ENCODE peak calls at places on chromosomes 12 and 14, in eight cellular contexts. One of them, this sample, is unnamed.

GRCh38 chr12:42039146-42039545 is 105.5 kb downstream of the GXYLT1 start:
- DNase-seq in hypothalamus: no peak
- DNase-seq in cardiac muscle cell: peak
- DNase-seq in caudate nucleus: no peak
- DNase-seq in hippocampal formation: no peak
- DNase-seq in fibroblast of pulmonary artery: peak
- DNase-seq in NCI-H1092 treated with DMSO at 0.1 percent for 48 hours: no peak
- DNase-seq in Kasumi-1: no peak
- DNase-seq in this sample: no peak

GRCh38 chr12:121915841-121916321 is 2.5 kb upstream of the CFAP251 start:
- DNase-seq in caudate nucleus: no peak
- DNase-seq in fibroblast of pulmonary artery: peak
- DNase-seq in Kasumi-1: no peak
- DNase-seq in hippocampal formation: no peak
- DNase-seq in cardiac muscle cell: no peak
- DNase-seq in NCI-H1092 treated with DMSO at 0.1 percent for 48 hours: no peak
- DNase-seq in hypothalamus: no peak
- DNase-seq in this sample: no peak

GRCh38 chr14:102694530-102695171 is 82.6 kb upstream of the TRAF3 start:
- DNase-seq in hypothalamus: no peak
- DNase-seq in cardiac muscle cell: peak
- DNase-seq in NCI-H1092 treated with DMSO at 0.1 percent for 48 hours: peak
- DNase-seq in hippocampal formation: peak
- DNase-seq in Kasumi-1: peak
- DNase-seq in fibroblast of pulmonary artery: peak
- DNase-seq in caudate nucleus: no peak
- DNase-seq in this sample: peak

GRCh38 chr14:102510616-102511520 is 1.3 kb upstream of the ANKRD9 start:
- DNase-seq in hypothalamus: no peak
- DNase-seq in fibroblast of pulmonary artery: no peak
- DNase-seq in caudate nucleus: no peak
- DNase-seq in NCI-H1092 treated with DMSO at 0.1 percent for 48 hours: no peak
- DNase-seq in Kasumi-1: no peak
- DNase-seq in hippocampal formation: no peak
- DNase-seq in cardiac muscle cell: peak
- DNase-seq in this sample: no peak

GRCh38 chr12:18262514-18262913 is 1.2 kb downstream of the PIK3C2G start:
- DNase-seq in Kasumi-1: no peak
- DNase-seq in cardiac muscle cell: no peak
- DNase-seq in hippocampal formation: no peak
- DNase-seq in NCI-H1092 treated with DMSO at 0.1 percent for 48 hours: no peak
- DNase-seq in caudate nucleus: no peak
- DNase-seq in hypothalamus: no peak
- DNase-seq in fibroblast of pulmonary artery: no peak
- DNase-seq in this sample: no peak

GRCh38 chr12:46452776-46453175 is 80.2 kb upstream of the SLC38A2 start:
- DNase-seq in cardiac muscle cell: no peak
- DNase-seq in caudate nucleus: no peak
- DNase-seq in hippocampal formation: no peak
- DNase-seq in Kasumi-1: no peak
- DNase-seq in NCI-H1092 treated with DMSO at 0.1 percent for 48 hours: no peak
- DNase-seq in fibroblast of pulmonary artery: no peak
- DNase-seq in hypothalamus: no peak
- DNase-seq in this sample: no peak

GRCh38 chr14:88983755-88984154 is 159.3 kb downstream of the TTC8 start:
- DNase-seq in NCI-H1092 treated with DMSO at 0.1 percent for 48 hours: no peak
- DNase-seq in Kasumi-1: no peak
- DNase-seq in hippocampal formation: no peak
- DNase-seq in fibroblast of pulmonary artery: peak
- DNase-seq in caudate nucleus: no peak
- DNase-seq in cardiac muscle cell: peak
- DNase-seq in hypothalamus: no peak
- DNase-seq in this sample: no peak

GRCh38 chr14:90602088-90602687 is 205.4 kb downstream of the CALM1 start:
- DNase-seq in hypothalamus: no peak
- DNase-seq in caudate nucleus: no peak
- DNase-seq in NCI-H1092 treated with DMSO at 0.1 percent for 48 hours: no peak
- DNase-seq in Kasumi-1: no peak
- DNase-seq in fibroblast of pulmonary artery: no peak
- DNase-seq in hippocampal formation: no peak
- DNase-seq in cardiac muscle cell: no peak
- DNase-seq in this sample: no peak

GRCh38 chr12:110165540-110166159 is 41.5 kb downstream of the IFT81 start:
- DNase-seq in cardiac muscle cell: no peak
- DNase-seq in hippocampal formation: no peak
- DNase-seq in caudate nucleus: no peak
- DNase-seq in fibroblast of pulmonary artery: no peak
- DNase-seq in NCI-H1092 treated with DMSO at 0.1 percent for 48 hours: no peak
- DNase-seq in hypothalamus: no peak
- DNase-seq in Kasumi-1: no peak
- DNase-seq in this sample: no peak

GRCh38 chr12:51890511-51891171 is 2.7 kb downstream of the ANKRD33 start:
- DNase-seq in hippocampal formation: no peak
- DNase-seq in NCI-H1092 treated with DMSO at 0.1 percent for 48 hours: no peak
- DNase-seq in cardiac muscle cell: no peak
- DNase-seq in hypothalamus: no peak
- DNase-seq in fibroblast of pulmonary artery: no peak
- DNase-seq in caudate nucleus: no peak
- DNase-seq in Kasumi-1: no peak
- DNase-seq in this sample: no peak

GRCh38 chr12:111409403-111410228 is 3.9 kb downstream of the SH2B3 start:
- DNase-seq in fibroblast of pulmonary artery: peak
- DNase-seq in hypothalamus: no peak
- DNase-seq in NCI-H1092 treated with DMSO at 0.1 percent for 48 hours: no peak
- DNase-seq in hippocampal formation: peak
- DNase-seq in Kasumi-1: peak
- DNase-seq in cardiac muscle cell: peak
- DNase-seq in caudate nucleus: no peak
- DNase-seq in this sample: no peak

GRCh38 chr12:92431146-92431545 is 271.6 kb upstream of the PLEKHG7 start:
- DNase-seq in hippocampal formation: no peak
- DNase-seq in cardiac muscle cell: no peak
- DNase-seq in fibroblast of pulmonary artery: no peak
- DNase-seq in NCI-H1092 treated with DMSO at 0.1 percent for 48 hours: no peak
- DNase-seq in hypothalamus: no peak
- DNase-seq in Kasumi-1: peak
- DNase-seq in caudate nucleus: no peak
- DNase-seq in this sample: no peak

GRCh38 chr12:16553457-16553856 is 52.5 kb downstream of the LMO3 start:
- DNase-seq in Kasumi-1: no peak
- DNase-seq in cardiac muscle cell: peak
- DNase-seq in NCI-H1092 treated with DMSO at 0.1 percent for 48 hours: no peak
- DNase-seq in caudate nucleus: no peak
- DNase-seq in hypothalamus: no peak
- DNase-seq in hippocampal formation: no peak
- DNase-seq in fibroblast of pulmonary artery: peak
- DNase-seq in this sample: no peak

GRCh38 chr12:2384029-2384386 is 331.2 kb downstream of the CACNA1C start:
- DNase-seq in fibroblast of pulmonary artery: no peak
- DNase-seq in NCI-H1092 treated with DMSO at 0.1 percent for 48 hours: no peak
- DNase-seq in cardiac muscle cell: no peak
- DNase-seq in Kasumi-1: no peak
- DNase-seq in hippocampal formation: no peak
- DNase-seq in caudate nucleus: no peak
- DNase-seq in hypothalamus: no peak
- DNase-seq in this sample: no peak

GRCh38 chr12:9872743-9873142 is 3.6 kb upstream of the CLEC2B start:
- DNase-seq in Kasumi-1: no peak
- DNase-seq in hippocampal formation: no peak
- DNase-seq in fibroblast of pulmonary artery: no peak
- DNase-seq in caudate nucleus: no peak
- DNase-seq in NCI-H1092 treated with DMSO at 0.1 percent for 48 hours: no peak
- DNase-seq in hypothalamus: no peak
- DNase-seq in cardiac muscle cell: no peak
- DNase-seq in this sample: peak

GRCh38 chr12:120468846-120469449 is 600 bp downstream of the SRSF9 start:
- DNase-seq in NCI-H1092 treated with DMSO at 0.1 percent for 48 hours: peak
- DNase-seq in caudate nucleus: no peak
- DNase-seq in cardiac muscle cell: no peak
- DNase-seq in hippocampal formation: peak
- DNase-seq in Kasumi-1: no peak
- DNase-seq in fibroblast of pulmonary artery: no peak
- DNase-seq in hypothalamus: no peak
- DNase-seq in this sample: no peak

This sample was measured in DMS153.